ENCODE peak calls at places on chromosomes 6 and 20, in six cellular contexts. One of them, this sample, is unnamed. For H3K4me1, the result is how much of the 10 kb centered on the place peaks cover.

GRCh38 chr20:2771631-2772080 is 28.8 kb downstream of the CPXM1 start:
- DNase-seq in Peyer's patch: no peak
- DNase-seq in mammary epithelial cell: no peak
- DNase-seq in CD4-positive, CD25-positive, alpha-beta regulatory T cell: no peak
- DNase-seq in neuronal stem cell: no peak
- DNase-seq in neural progenitor cell: no peak
- DNase-seq in this sample: no peak

GRCh38 chr6:50822078-50822476 is 3.4 kb downstream of the TFAP2B start:
- DNase-seq in Peyer's patch: no peak
- DNase-seq in mammary epithelial cell: peak
- DNase-seq in CD4-positive, CD25-positive, alpha-beta regulatory T cell: no peak
- DNase-seq in neuronal stem cell: no peak
- DNase-seq in neural progenitor cell: no peak
- DNase-seq in this sample: peak

GRCh38 chr6:90285611-90286381 is 10.8 kb downstream of the BACH2 start:
- DNase-seq in Peyer's patch: peak
- DNase-seq in mammary epithelial cell: peak
- DNase-seq in CD4-positive, CD25-positive, alpha-beta regulatory T cell: peak
- DNase-seq in neuronal stem cell: no peak
- DNase-seq in neural progenitor cell: peak
- DNase-seq in this sample: no peak

GRCh38 chr6:27280064-27280539 is 32.0 kb downstream of the POM121L2 start:
- DNase-seq in Peyer's patch: no peak
- DNase-seq in mammary epithelial cell: peak
- DNase-seq in CD4-positive, CD25-positive, alpha-beta regulatory T cell: no peak
- DNase-seq in neuronal stem cell: no peak
- DNase-seq in neural progenitor cell: peak
- DNase-seq in this sample: peak

GRCh38 chr6:169253341-169253740 is 305 bp downstream of the THBS2 start:
- DNase-seq in Peyer's patch: peak
- DNase-seq in mammary epithelial cell: no peak
- DNase-seq in CD4-positive, CD25-positive, alpha-beta regulatory T cell: no peak
- DNase-seq in neuronal stem cell: no peak
- DNase-seq in neural progenitor cell: no peak
- DNase-seq in this sample: no peak

GRCh38 chr20:21719592-21720214 is 14.2 kb downstream of the PAX1 start:
- DNase-seq in Peyer's patch: peak
- DNase-seq in mammary epithelial cell: peak
- DNase-seq in CD4-positive, CD25-positive, alpha-beta regulatory T cell: peak
- DNase-seq in neuronal stem cell: no peak
- DNase-seq in neural progenitor cell: peak
- DNase-seq in this sample: peak

GRCh38 chr6:5103250-5103649 is 18.1 kb downstream of the PPP1R3G start:
- DNase-seq in Peyer's patch: peak
- DNase-seq in mammary epithelial cell: no peak
- DNase-seq in CD4-positive, CD25-positive, alpha-beta regulatory T cell: no peak
- DNase-seq in neuronal stem cell: no peak
- DNase-seq in neural progenitor cell: no peak
- DNase-seq in this sample: no peak

GRCh38 chr6:158207452-158207788 is 39.3 kb downstream of the GTF2H5 start:
- DNase-seq in Peyer's patch: no peak
- DNase-seq in mammary epithelial cell: peak
- DNase-seq in CD4-positive, CD25-positive, alpha-beta regulatory T cell: no peak
- DNase-seq in neuronal stem cell: no peak
- DNase-seq in neural progenitor cell: no peak
- DNase-seq in this sample: no peak

GRCh38 chr6:37058084-37058586 is 52.7 kb downstream of the FGD2 start:
- DNase-seq in Peyer's patch: no peak
- DNase-seq in mammary epithelial cell: peak
- DNase-seq in CD4-positive, CD25-positive, alpha-beta regulatory T cell: no peak
- DNase-seq in neuronal stem cell: no peak
- DNase-seq in neural progenitor cell: no peak
- DNase-seq in this sample: peak
- H3K4me1 ChIP-seq in Peyer's patch: under half
- H3K4me1 ChIP-seq in mammary epithelial cell: half or more
- H3K4me1 ChIP-seq in CD4-positive, CD25-positive, alpha-beta regulatory T cell: under half
- H3K4me1 ChIP-seq in neuronal stem cell: under half
- H3K4me1 ChIP-seq in neural progenitor cell: under half
- H3K4me1 ChIP-seq in this sample: under half

GRCh38 chr6:35174043-35174434 is 32.9 kb upstream of the TCP11 start:
- DNase-seq in Peyer's patch: no peak
- DNase-seq in mammary epithelial cell: no peak
- DNase-seq in CD4-positive, CD25-positive, alpha-beta regulatory T cell: no peak
- DNase-seq in neuronal stem cell: no peak
- DNase-seq in neural progenitor cell: no peak
- DNase-seq in this sample: no peak
- H3K4me1 ChIP-seq in Peyer's patch: under half
- H3K4me1 ChIP-seq in mammary epithelial cell: under half
- H3K4me1 ChIP-seq in CD4-positive, CD25-positive, alpha-beta regulatory T cell: under half
- H3K4me1 ChIP-seq in neuronal stem cell: under half
- H3K4me1 ChIP-seq in neural progenitor cell: under half
- H3K4me1 ChIP-seq in this sample: under half

GRCh38 chr6:165640767-165641166 is 22.3 kb downstream of the PDE10A start:
- DNase-seq in Peyer's patch: no peak
- DNase-seq in mammary epithelial cell: no peak
- DNase-seq in CD4-positive, CD25-positive, alpha-beta regulatory T cell: no peak
- DNase-seq in neuronal stem cell: no peak
- DNase-seq in neural progenitor cell: no peak
- DNase-seq in this sample: no peak
- H3K4me1 ChIP-seq in Peyer's patch: under half
- H3K4me1 ChIP-seq in mammary epithelial cell: under half
- H3K4me1 ChIP-seq in CD4-positive, CD25-positive, alpha-beta regulatory T cell: under half
- H3K4me1 ChIP-seq in neuronal stem cell: under half
- H3K4me1 ChIP-seq in neural progenitor cell: under half
- H3K4me1 ChIP-seq in this sample: under half

GRCh38 chr6:52304917-52305316 is 20.4 kb upstream of the MCM3 start:
- DNase-seq in Peyer's patch: no peak
- DNase-seq in mammary epithelial cell: no peak
- DNase-seq in CD4-positive, CD25-positive, alpha-beta regulatory T cell: no peak
- DNase-seq in neuronal stem cell: no peak
- DNase-seq in neural progenitor cell: peak
- DNase-seq in this sample: no peak
- H3K4me1 ChIP-seq in Peyer's patch: under half
- H3K4me1 ChIP-seq in mammary epithelial cell: under half
- H3K4me1 ChIP-seq in CD4-positive, CD25-positive, alpha-beta regulatory T cell: under half
- H3K4me1 ChIP-seq in neuronal stem cell: under half
- H3K4me1 ChIP-seq in neural progenitor cell: under half
- H3K4me1 ChIP-seq in this sample: under half

GRCh38 chr6:36920546-36920945 is 34.0 kb upstream of the PI16 start:
- DNase-seq in Peyer's patch: no peak
- DNase-seq in mammary epithelial cell: no peak
- DNase-seq in CD4-positive, CD25-positive, alpha-beta regulatory T cell: no peak
- DNase-seq in neuronal stem cell: no peak
- DNase-seq in neural progenitor cell: no peak
- DNase-seq in this sample: no peak

GRCh38 chr6:36924131-36924530 is 30.4 kb upstream of the PI16 start:
- DNase-seq in Peyer's patch: no peak
- DNase-seq in mammary epithelial cell: no peak
- DNase-seq in CD4-positive, CD25-positive, alpha-beta regulatory T cell: no peak
- DNase-seq in neuronal stem cell: no peak
- DNase-seq in neural progenitor cell: no peak
- DNase-seq in this sample: no peak

GRCh38 chr6:36917541-36918193 is 31.9 kb downstream of the C6orf89 start:
- DNase-seq in Peyer's patch: no peak
- DNase-seq in mammary epithelial cell: no peak
- DNase-seq in CD4-positive, CD25-positive, alpha-beta regulatory T cell: no peak
- DNase-seq in neuronal stem cell: no peak
- DNase-seq in neural progenitor cell: no peak
- DNase-seq in this sample: no peak

GRCh38 chr6:36916159-36916558 is 30.4 kb downstream of the C6orf89 start:
- DNase-seq in Peyer's patch: no peak
- DNase-seq in mammary epithelial cell: peak
- DNase-seq in CD4-positive, CD25-positive, alpha-beta regulatory T cell: no peak
- DNase-seq in neuronal stem cell: no peak
- DNase-seq in neural progenitor cell: no peak
- DNase-seq in this sample: no peak

DNA sequence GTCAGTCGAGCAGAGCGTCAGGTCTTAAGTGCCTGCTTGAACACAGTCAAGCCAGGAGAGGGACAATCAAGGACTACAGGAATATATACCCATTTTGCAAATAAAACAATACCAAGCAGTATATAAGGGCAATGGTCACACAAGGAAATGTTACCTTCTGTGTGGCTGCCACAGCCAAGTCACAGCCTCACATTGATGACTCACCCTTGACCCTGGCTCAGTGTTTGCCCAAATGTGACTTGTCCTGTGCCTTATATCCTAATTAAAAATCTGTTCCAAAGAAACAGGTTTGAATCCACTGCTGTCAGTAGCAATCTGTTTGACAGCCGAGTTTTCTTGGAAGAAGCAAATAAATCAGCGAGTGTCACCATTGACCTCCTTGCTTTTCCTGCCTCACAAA is 34.3 kb downstream of the C6orf89 start:
- DNase-seq in Peyer's patch: no peak
- DNase-seq in mammary epithelial cell: no peak
- DNase-seq in CD4-positive, CD25-positive, alpha-beta regulatory T cell: no peak
- DNase-seq in neuronal stem cell: no peak
- DNase-seq in neural progenitor cell: no peak
- DNase-seq in this sample: no peak
- H3K4me1 ChIP-seq in Peyer's patch: under half
- H3K4me1 ChIP-seq in mammary epithelial cell: under half
- H3K4me1 ChIP-seq in CD4-positive, CD25-positive, alpha-beta regulatory T cell: under half
- H3K4me1 ChIP-seq in neuronal stem cell: under half
- H3K4me1 ChIP-seq in neural progenitor cell: under half
- H3K4me1 ChIP-seq in this sample: under half